ENCODE peak calls at places on chromosomes 4 and X, in five cellular contexts. One of them, this sample, is unnamed.

GRCh38 chr4:67546971-67547370 is 1.7 kb upstream of the CENPC start:
- DNase-seq in tibial artery: no peak
- DNase-seq in transverse colon: no peak
- DNase-seq in astrocyte of the cerebellum: no peak
- DNase-seq in CD4-positive, alpha-beta memory T cell: no peak
- DNase-seq in this sample: no peak

GRCh38 chr4:3471886-3472285 is 8.8 kb downstream of the DOK7 start:
- DNase-seq in CD4-positive, alpha-beta memory T cell: no peak
- DNase-seq in astrocyte of the cerebellum: no peak
- DNase-seq in transverse colon: no peak
- DNase-seq in tibial artery: peak
- DNase-seq in this sample: no peak

GRCh38 chr4:85952982-85953650 is 406.7 kb downstream of the MAPK10 start:
- DNase-seq in transverse colon: no peak
- DNase-seq in CD4-positive, alpha-beta memory T cell: no peak
- DNase-seq in astrocyte of the cerebellum: no peak
- DNase-seq in tibial artery: no peak
- DNase-seq in this sample: no peak

GRCh38 chr4:11004818-11005217 is 320.2 kb upstream of the CLNK start:
- DNase-seq in CD4-positive, alpha-beta memory T cell: no peak
- DNase-seq in astrocyte of the cerebellum: no peak
- DNase-seq in tibial artery: no peak
- DNase-seq in transverse colon: no peak
- DNase-seq in this sample: no peak

GRCh38 chr4:2691952-2692435 is 64.1 kb downstream of the TNIP2 start:
- DNase-seq in astrocyte of the cerebellum: no peak
- DNase-seq in CD4-positive, alpha-beta memory T cell: no peak
- DNase-seq in transverse colon: no peak
- DNase-seq in tibial artery: no peak
- DNase-seq in this sample: no peak

GRCh38 chrX:100829730-100830129 is 9.5 kb downstream of the CSTF2 start:
- DNase-seq in transverse colon: no peak
- DNase-seq in CD4-positive, alpha-beta memory T cell: peak
- DNase-seq in astrocyte of the cerebellum: no peak
- DNase-seq in tibial artery: no peak
- DNase-seq in this sample: no peak

GRCh38 chr4:139669335-139669734 is 3.7 kb downstream of the MGST2 start:
- DNase-seq in CD4-positive, alpha-beta memory T cell: no peak
- DNase-seq in transverse colon: no peak
- DNase-seq in astrocyte of the cerebellum: no peak
- DNase-seq in tibial artery: no peak
- DNase-seq in this sample: no peak

GRCh38 chr4:176792348-176793059 is at the start of gene VEGFC:
- DNase-seq in astrocyte of the cerebellum: no peak
- DNase-seq in CD4-positive, alpha-beta memory T cell: no peak
- DNase-seq in tibial artery: peak
- DNase-seq in transverse colon: peak
- DNase-seq in this sample: no peak

GRCh38 chrX:115023811-115024210 is 6.4 kb upstream of the IL13RA2 start:
- DNase-seq in transverse colon: no peak
- DNase-seq in astrocyte of the cerebellum: no peak
- DNase-seq in tibial artery: no peak
- DNase-seq in CD4-positive, alpha-beta memory T cell: no peak
- DNase-seq in this sample: no peak

GRCh38 chr4:142095886-142096605 is 459.7 kb downstream of the IL15 start:
- DNase-seq in transverse colon: no peak
- DNase-seq in CD4-positive, alpha-beta memory T cell: no peak
- DNase-seq in tibial artery: peak
- DNase-seq in astrocyte of the cerebellum: peak
- DNase-seq in this sample: no peak

GRCh38 chr4:86955888-86956451 is 21.2 kb downstream of the AFF1 start:
- DNase-seq in CD4-positive, alpha-beta memory T cell: no peak
- DNase-seq in transverse colon: no peak
- DNase-seq in astrocyte of the cerebellum: no peak
- DNase-seq in tibial artery: no peak
- DNase-seq in this sample: no peak

GRCh38 chr4:40335508-40335860 is 351 bp downstream of the CHRNA9 start:
- DNase-seq in CD4-positive, alpha-beta memory T cell: no peak
- DNase-seq in astrocyte of the cerebellum: no peak
- DNase-seq in transverse colon: no peak
- DNase-seq in tibial artery: no peak
- DNase-seq in this sample: no peak

GRCh38 chrX:107731831-107732502 is 43.6 kb downstream of the TSC22D3 start:
- DNase-seq in CD4-positive, alpha-beta memory T cell: no peak
- DNase-seq in transverse colon: peak
- DNase-seq in astrocyte of the cerebellum: peak
- DNase-seq in tibial artery: peak
- DNase-seq in this sample: no peak

GRCh38 chr4:57291911-57292310 is 181.7 kb upstream of the IGFBP7 start:
- DNase-seq in transverse colon: no peak
- DNase-seq in astrocyte of the cerebellum: peak
- DNase-seq in tibial artery: no peak
- DNase-seq in CD4-positive, alpha-beta memory T cell: no peak
- DNase-seq in this sample: no peak

GRCh38 chr4:101282076-101282844 is 65.1 kb downstream of the PPP3CA start:
- DNase-seq in CD4-positive, alpha-beta memory T cell: peak
- DNase-seq in tibial artery: no peak
- DNase-seq in astrocyte of the cerebellum: no peak
- DNase-seq in transverse colon: no peak
- DNase-seq in this sample: no peak

GRCh38 chr4:6893449-6894085 is 16.1 kb upstream of the TBC1D14 start:
- DNase-seq in astrocyte of the cerebellum: no peak
- DNase-seq in transverse colon: peak
- DNase-seq in CD4-positive, alpha-beta memory T cell: no peak
- DNase-seq in tibial artery: no peak
- DNase-seq in this sample: no peak

GRCh38 chr4:182925298-182925738 is 8.1 kb upstream of the DCTD start:
- DNase-seq in astrocyte of the cerebellum: peak
- DNase-seq in CD4-positive, alpha-beta memory T cell: peak
- DNase-seq in transverse colon: peak
- DNase-seq in tibial artery: peak
- DNase-seq in this sample: peak

GRCh38 chrX:13647709-13648212 is 5.2 kb upstream of the TCEANC start:
- DNase-seq in tibial artery: peak
- DNase-seq in CD4-positive, alpha-beta memory T cell: peak
- DNase-seq in astrocyte of the cerebellum: no peak
- DNase-seq in transverse colon: peak
- DNase-seq in this sample: no peak

GRCh38 chr4:148238086-148238485 is 204.1 kb downstream of the NR3C2 start:
- DNase-seq in tibial artery: no peak
- DNase-seq in astrocyte of the cerebellum: no peak
- DNase-seq in transverse colon: no peak
- DNase-seq in CD4-positive, alpha-beta memory T cell: no peak
- DNase-seq in this sample: no peak

GRCh38 chrX:153862369-153863250 is 23.4 kb downstream of the L1CAM start:
- DNase-seq in transverse colon: no peak
- DNase-seq in CD4-positive, alpha-beta memory T cell: no peak
- DNase-seq in astrocyte of the cerebellum: no peak
- DNase-seq in tibial artery: no peak
- DNase-seq in this sample: no peak

GRCh38 chrX:38347136-38347535 is 5.3 kb upstream of the OTC start:
- DNase-seq in tibial artery: no peak
- DNase-seq in astrocyte of the cerebellum: peak
- DNase-seq in CD4-positive, alpha-beta memory T cell: no peak
- DNase-seq in transverse colon: no peak
- DNase-seq in this sample: no peak

GRCh38 chr4:145843148-145843547 is 95.5 kb downstream of the ZNF827 start:
- DNase-seq in tibial artery: no peak
- DNase-seq in transverse colon: no peak
- DNase-seq in CD4-positive, alpha-beta memory T cell: no peak
- DNase-seq in astrocyte of the cerebellum: peak
- DNase-seq in this sample: no peak

GRCh38 chrX:48278958-48279357 is 23.8 kb downstream of the SSX1 start:
- DNase-seq in astrocyte of the cerebellum: no peak
- DNase-seq in transverse colon: no peak
- DNase-seq in CD4-positive, alpha-beta memory T cell: no peak
- DNase-seq in tibial artery: no peak
- DNase-seq in this sample: peak

GRCh38 chr4:77159798-77160197 is 2.8 kb downstream of the CCNG2 start:
- DNase-seq in transverse colon: no peak
- DNase-seq in tibial artery: no peak
- DNase-seq in astrocyte of the cerebellum: no peak
- DNase-seq in CD4-positive, alpha-beta memory T cell: no peak
- DNase-seq in this sample: no peak

GRCh38 chr4:10040049-10040892 is 19.0 kb upstream of the SLC2A9 start:
- DNase-seq in CD4-positive, alpha-beta memory T cell: no peak
- DNase-seq in tibial artery: no peak
- DNase-seq in transverse colon: no peak
- DNase-seq in astrocyte of the cerebellum: no peak
- DNase-seq in this sample: no peak

GRCh38 chr4:150315691-150316090 is 237.4 kb downstream of the DCLK2 start:
- DNase-seq in astrocyte of the cerebellum: no peak
- DNase-seq in transverse colon: no peak
- DNase-seq in CD4-positive, alpha-beta memory T cell: no peak
- DNase-seq in tibial artery: no peak
- DNase-seq in this sample: no peak

GRCh38 chr4:125243835-125244397 is 70.8 kb upstream of the FAT4 start:
- DNase-seq in CD4-positive, alpha-beta memory T cell: no peak
- DNase-seq in tibial artery: no peak
- DNase-seq in astrocyte of the cerebellum: no peak
- DNase-seq in transverse colon: no peak
- DNase-seq in this sample: no peak

GRCh38 chrX:45750639-45751038 is 550.0 kb upstream of the DIPK2B start:
- DNase-seq in transverse colon: no peak
- DNase-seq in tibial artery: no peak
- DNase-seq in CD4-positive, alpha-beta memory T cell: no peak
- DNase-seq in astrocyte of the cerebellum: no peak
- DNase-seq in this sample: no peak

GRCh38 chrX:132001127-132001526 is 22.0 kb upstream of the STK26 start:
- DNase-seq in CD4-positive, alpha-beta memory T cell: peak
- DNase-seq in astrocyte of the cerebellum: no peak
- DNase-seq in transverse colon: no peak
- DNase-seq in tibial artery: no peak
- DNase-seq in this sample: no peak

GRCh38 chrX:24241822-24242648 is 71.8 kb downstream of the SUPT20HL2 start:
- DNase-seq in transverse colon: no peak
- DNase-seq in CD4-positive, alpha-beta memory T cell: no peak
- DNase-seq in astrocyte of the cerebellum: peak
- DNase-seq in tibial artery: no peak
- DNase-seq in this sample: peak

GRCh38 chrX:144586756-144587155 is 660.5 kb upstream of the SPANXN1 start:
- DNase-seq in astrocyte of the cerebellum: no peak
- DNase-seq in transverse colon: no peak
- DNase-seq in CD4-positive, alpha-beta memory T cell: no peak
- DNase-seq in tibial artery: no peak
- DNase-seq in this sample: no peak

GRCh38 chrX:77415161-77415560 is 32.0 kb upstream of the FGF16 start:
- DNase-seq in CD4-positive, alpha-beta memory T cell: no peak
- DNase-seq in astrocyte of the cerebellum: no peak
- DNase-seq in tibial artery: no peak
- DNase-seq in transverse colon: no peak
- DNase-seq in this sample: no peak

GRCh38 chr4:95267081-95267480 is 281.7 kb downstream of the UNC5C start:
- DNase-seq in CD4-positive, alpha-beta memory T cell: no peak
- DNase-seq in tibial artery: no peak
- DNase-seq in astrocyte of the cerebellum: peak
- DNase-seq in transverse colon: no peak
- DNase-seq in this sample: no peak

GRCh38 chrX:17040711-17041110 is 94.3 kb downstream of the REPS2 start:
- DNase-seq in CD4-positive, alpha-beta memory T cell: no peak
- DNase-seq in astrocyte of the cerebellum: no peak
- DNase-seq in tibial artery: no peak
- DNase-seq in transverse colon: no peak
- DNase-seq in this sample: no peak

GRCh38 chr4:7394681-7395451 is 39.9 kb downstream of the PSAPL1 start:
- DNase-seq in transverse colon: no peak
- DNase-seq in CD4-positive, alpha-beta memory T cell: no peak
- DNase-seq in tibial artery: peak
- DNase-seq in astrocyte of the cerebellum: no peak
- DNase-seq in this sample: no peak

GRCh38 chr4:161767116-161767515 is 396.7 kb downstream of the FSTL5 start:
- DNase-seq in astrocyte of the cerebellum: peak
- DNase-seq in transverse colon: no peak
- DNase-seq in CD4-positive, alpha-beta memory T cell: no peak
- DNase-seq in tibial artery: no peak
- DNase-seq in this sample: no peak

GRCh38 chrX:103063918-103064434 is at the start of gene BEX1:
- DNase-seq in astrocyte of the cerebellum: peak
- DNase-seq in CD4-positive, alpha-beta memory T cell: peak
- DNase-seq in transverse colon: peak
- DNase-seq in tibial artery: no peak
- DNase-seq in this sample: peak

GRCh38 chrX:103061486-103061885 is 2.5 kb downstream of the BEX1 start:
- DNase-seq in CD4-positive, alpha-beta memory T cell: no peak
- DNase-seq in astrocyte of the cerebellum: no peak
- DNase-seq in tibial artery: no peak
- DNase-seq in transverse colon: no peak
- DNase-seq in this sample: no peak

GRCh38 chrX:103066606-103067005 is 2.6 kb upstream of the BEX1 start:
- DNase-seq in tibial artery: no peak
- DNase-seq in CD4-positive, alpha-beta memory T cell: no peak
- DNase-seq in transverse colon: no peak
- DNase-seq in astrocyte of the cerebellum: peak
- DNase-seq in this sample: no peak

GRCh38 chrX:103063191-103063845 is 653 bp downstream of the BEX1 start:
- DNase-seq in tibial artery: no peak
- DNase-seq in CD4-positive, alpha-beta memory T cell: no peak
- DNase-seq in transverse colon: no peak
- DNase-seq in astrocyte of the cerebellum: peak
- DNase-seq in this sample: peak
- H3K4me3 ChIP-seq in tibial artery: peak
- H3K4me3 ChIP-seq in CD4-positive, alpha-beta memory T cell: no peak
- H3K4me3 ChIP-seq in transverse colon: peak
- H3K4me3 ChIP-seq in astrocyte of the cerebellum: peak
- H3K4me3 ChIP-seq in this sample: peak

GRCh38 chrX:125293792-125294780 is 25.6 kb upstream of the TEX13C start:
- DNase-seq in transverse colon: no peak
- DNase-seq in tibial artery: no peak
- DNase-seq in astrocyte of the cerebellum: no peak
- DNase-seq in CD4-positive, alpha-beta memory T cell: no peak
- DNase-seq in this sample: no peak
- H3K4me3 ChIP-seq in transverse colon: no peak
- H3K4me3 ChIP-seq in tibial artery: no peak
- H3K4me3 ChIP-seq in astrocyte of the cerebellum: no peak
- H3K4me3 ChIP-seq in CD4-positive, alpha-beta memory T cell: no peak
- H3K4me3 ChIP-seq in this sample: no peak

GRCh38 chr4:78477276-78477675 is 74.3 kb upstream of the ANXA3 start:
- DNase-seq in CD4-positive, alpha-beta memory T cell: no peak
- DNase-seq in tibial artery: no peak
- DNase-seq in astrocyte of the cerebellum: no peak
- DNase-seq in transverse colon: no peak
- DNase-seq in this sample: no peak
- H3K4me3 ChIP-seq in CD4-positive, alpha-beta memory T cell: no peak
- H3K4me3 ChIP-seq in tibial artery: no peak
- H3K4me3 ChIP-seq in astrocyte of the cerebellum: no peak
- H3K4me3 ChIP-seq in transverse colon: no peak
- H3K4me3 ChIP-seq in this sample: no peak

GRCh38 chr4:105023668-105024055 is 123.0 kb upstream of the TET2 start:
- DNase-seq in transverse colon: no peak
- DNase-seq in astrocyte of the cerebellum: no peak
- DNase-seq in CD4-positive, alpha-beta memory T cell: no peak
- DNase-seq in tibial artery: no peak
- DNase-seq in this sample: no peak

GRCh38 chr4:105025263-105026017 is 121.2 kb upstream of the TET2 start:
- DNase-seq in CD4-positive, alpha-beta memory T cell: no peak
- DNase-seq in astrocyte of the cerebellum: no peak
- DNase-seq in tibial artery: no peak
- DNase-seq in transverse colon: no peak
- DNase-seq in this sample: no peak

GRCh38 chr4:105022811-105023667 is 123.6 kb upstream of the TET2 start:
- DNase-seq in astrocyte of the cerebellum: peak
- DNase-seq in CD4-positive, alpha-beta memory T cell: no peak
- DNase-seq in transverse colon: no peak
- DNase-seq in tibial artery: no peak
- DNase-seq in this sample: no peak
- H3K4me3 ChIP-seq in astrocyte of the cerebellum: no peak
- H3K4me3 ChIP-seq in CD4-positive, alpha-beta memory T cell: no peak
- H3K4me3 ChIP-seq in transverse colon: no peak
- H3K4me3 ChIP-seq in tibial artery: no peak
- H3K4me3 ChIP-seq in this sample: no peak

This sample was measured in Jurkat, Clone E6-1.